ENCODE peak calls at places on chromosomes 13 and 19, in nine cellular contexts. G, V, M, Z, R, J, A, K and U are unnamed samples.

GRCh38 chr19:43780706-43781525 is at the start of gene KCNN4:
- DNase-seq in M (peak; percentile 77), K (no peak), R (no peak), A (no peak), Z (no peak), V (no peak), G (no peak), J (no peak), U (no peak)

GRCh38 chr19:35267818-35268545 is 780 bp upstream of the USF2 start:
- DNase-seq in V (peak; percentile 67), J (peak; percentile 84), M (peak; percentile 66), G (no peak), K (peak; percentile 39), A (no peak), Z (peak; percentile 57), R (peak; percentile 83), U (peak; percentile 71)

GRCh38 chr13:108987488-108987887 is 358.1 kb downstream of the MYO16 start:
- DNase-seq in Z (no peak), M (no peak), R (no peak), A (no peak), G (no peak), K (no peak), V (no peak), J (peak; percentile 68), U (peak; percentile 93)

GRCh38 chr13:102405499-102406079 is 3.7 kb upstream of the FGF14 start:
- DNase-seq in J (no peak), G (no peak), A (peak; percentile 24), K (no peak), V (peak; percentile 24), Z (no peak), R (no peak), M (peak; percentile 6), U (no peak)

GRCh38 chr13:111623743-111624505 is 303.5 kb downstream of the TEX29 start:
- DNase-seq in A (no peak), G (no peak), M (no peak), J (no peak), Z (no peak), R (no peak), V (no peak), K (no peak), U (no peak)

GRCh38 chr13:113145496-113145895 is 13.0 kb upstream of the PROZ start:
- DNase-seq in A (no peak), G (no peak), Z (no peak), M (no peak), R (no peak), J (no peak), V (no peak), K (no peak), U (no peak)

GRCh38 chr13:47548294-47548825 is 452.7 kb downstream of the SUCLA2 start:
- DNase-seq in G (no peak), J (no peak), A (no peak), Z (no peak), M (no peak), K (no peak), V (no peak), R (no peak), U (no peak)

GRCh38 chr13:33251131-33251629 is 34.4 kb downstream of the STARD13 start:
- DNase-seq in Z (no peak), G (peak; percentile 78), A (peak; percentile 94), V (no peak), J (peak; percentile 79), K (no peak), R (no peak), M (peak; percentile 95), U (no peak)

GRCh38 chr19:17829855-17830566 is 8.7 kb upstream of the INSL3 start:
- DNase-seq in A (no peak), K (peak; percentile 8), M (peak; percentile 84), Z (no peak), V (peak; percentile 92), R (no peak), G (no peak), J (no peak), U (peak; percentile 95)

GRCh38 chr19:5352229-5352763 is 11.7 kb upstream of the PTPRS start:
- DNase-seq in K (no peak), Z (no peak), M (peak; percentile 69), V (no peak), G (no peak), R (no peak), J (peak; percentile 56), A (no peak), U (peak; percentile 19)

GRCh38 chr13:21528616-21529015 is 69.5 kb upstream of the ZDHHC20 start:
- DNase-seq in G (no peak), V (no peak), A (peak; percentile 59), Z (no peak), J (peak; percentile 40), K (no peak), M (peak; percentile 4), R (no peak), U (no peak)

GRCh38 chr13:23695711-23696512 is 125.7 kb downstream of the TNFRSF19 start:
- DNase-seq in Z (peak; percentile 37), K (peak; percentile 77), R (peak; percentile 58), M (no peak), A (no peak), J (no peak), G (no peak), V (peak; percentile 27), U (no peak)

GRCh38 chr19:46898731-46899130 is 37.9 kb downstream of the ARHGAP35 start:
- DNase-seq in J (no peak), M (no peak), V (no peak), G (no peak), Z (no peak), A (peak; percentile 74), R (no peak), K (no peak), U (no peak)

GRCh38 chr19:54158812-54159351 is 639 bp downstream of the LENG1 start:
- DNase-seq in R (no peak), A (no peak), G (no peak), M (peak; percentile 36), V (no peak), Z (no peak), J (peak; percentile 36), K (no peak), U (peak; percentile 58)

GRCh38 chr13:110676511-110677204 is 29.3 kb downstream of the CARS2 start:
- DNase-seq in Z (no peak), V (no peak), K (no peak), J (no peak), M (no peak), G (no peak), R (no peak), A (no peak), U (no peak)

GRCh38 chr19:10603084-10603872 is 16.2 kb upstream of the AP1M2 start:
- DNase-seq in A (no peak), Z (peak; percentile 75), G (no peak), K (no peak), J (peak; percentile 65), R (peak; percentile 39), V (peak; percentile 36), M (no peak), U (no peak)

GRCh38 chr13:89550842-89551422 is 1796.6 kb upstream of the MIR17HG start:
- DNase-seq in G (no peak), A (peak; percentile 44), R (no peak), M (peak; percentile 37), J (peak; percentile 21), Z (no peak), K (no peak), V (no peak), U (no peak)

GRCh38 chr19:48852292-48852691 is 16.0 kb upstream of the HSD17B14 start:
- DNase-seq in Z (no peak), R (no peak), A (no peak), G (no peak), V (no peak), M (no peak), J (no peak), K (no peak), U (peak; percentile 36)

GRCh38 chr19:31656507-31656906 is 307.3 kb upstream of the TSHZ3 start:
- DNase-seq in K (no peak), R (no peak), M (no peak), J (no peak), V (no peak), A (no peak), G (no peak), Z (no peak), U (no peak)

GRCh38 chr13:97275265-97275664 is 53.1 kb downstream of the MBNL2 start:
- DNase-seq in G (peak; percentile 57), M (peak; percentile 75), Z (no peak), J (peak; percentile 62), V (no peak), R (no peak), A (peak; percentile 81), K (no peak), U (no peak)

GRCh38 chr19:3146677-3147100 is 10.9 kb downstream of the GNA15 start:
- DNase-seq in M (peak; percentile 20), V (peak; percentile 84), R (no peak), J (no peak), G (no peak), A (no peak), Z (peak; percentile 66), K (no peak), U (peak; percentile 37)